ENCODE peak calls at places on chromosomes 1 and 21, in ten cellular contexts. J is stomach, B is lower leg skin, N is transverse colon, H is heart left ventricle, V is testis, Q is sigmoid colon, L is upper lobe of left lung, C is esophagus squamous epithelium, X is ovary. F is an unnamed sample.

GRCh38 chr21:43311303-43311817 is 115.6 kb downstream of the SIK1 start:
- DNase-seq in J (peak; percentile 64), B (no peak), N (peak; percentile 80), H (no peak), V (no peak), Q (no peak), L (no peak), C (no peak), X (no peak), F (no peak)

GRCh38 chr1:209783338-209783737 is 1.0 kb downstream of the C1orf74 start:
- DNase-seq in J (no peak), B (no peak), N (no peak), H (no peak), V (no peak), Q (no peak), L (no peak), C (no peak), X (no peak), F (no peak)

GRCh38 chr1:230215529-230215928 is 148.5 kb downstream of the GALNT2 start:
- DNase-seq in J (no peak), B (no peak), N (no peak), H (no peak), V (no peak), Q (no peak), L (no peak), C (no peak), X (no peak), F (no peak)

GRCh38 chr1:65890201-65890600 is 97.5 kb downstream of the PDE4B start:
- DNase-seq in J (no peak), B (no peak), N (no peak), H (no peak), V (no peak), Q (no peak), L (no peak), C (no peak), X (no peak), F (no peak)

GRCh38 chr1:31161571-31161970 is 78.1 kb downstream of the NKAIN1 start:
- DNase-seq in J (no peak), B (no peak), N (no peak), H (no peak), V (no peak), Q (no peak), L (no peak), C (no peak), X (no peak), F (no peak)

GRCh38 chr1:145963218-145964019 is 956 bp downstream of the ANKRD34A start:
- DNase-seq in J (no peak), B (peak; percentile 63), N (no peak), H (no peak), V (no peak), Q (no peak), L (no peak), C (no peak), X (no peak), F (peak; percentile 39)

GRCh38 chr1:186391841-186392240 is 16.2 kb downstream of the ODR4 start:
- DNase-seq in J (no peak), B (no peak), N (no peak), H (no peak), V (no peak), Q (no peak), L (no peak), C (no peak), X (no peak), F (no peak)

GRCh38 chr1:206833131-206833530 is 32.3 kb upstream of the IL20 start:
- DNase-seq in J (no peak), B (no peak), N (no peak), H (no peak), V (no peak), Q (no peak), L (no peak), C (no peak), X (no peak), F (no peak)

DNA sequence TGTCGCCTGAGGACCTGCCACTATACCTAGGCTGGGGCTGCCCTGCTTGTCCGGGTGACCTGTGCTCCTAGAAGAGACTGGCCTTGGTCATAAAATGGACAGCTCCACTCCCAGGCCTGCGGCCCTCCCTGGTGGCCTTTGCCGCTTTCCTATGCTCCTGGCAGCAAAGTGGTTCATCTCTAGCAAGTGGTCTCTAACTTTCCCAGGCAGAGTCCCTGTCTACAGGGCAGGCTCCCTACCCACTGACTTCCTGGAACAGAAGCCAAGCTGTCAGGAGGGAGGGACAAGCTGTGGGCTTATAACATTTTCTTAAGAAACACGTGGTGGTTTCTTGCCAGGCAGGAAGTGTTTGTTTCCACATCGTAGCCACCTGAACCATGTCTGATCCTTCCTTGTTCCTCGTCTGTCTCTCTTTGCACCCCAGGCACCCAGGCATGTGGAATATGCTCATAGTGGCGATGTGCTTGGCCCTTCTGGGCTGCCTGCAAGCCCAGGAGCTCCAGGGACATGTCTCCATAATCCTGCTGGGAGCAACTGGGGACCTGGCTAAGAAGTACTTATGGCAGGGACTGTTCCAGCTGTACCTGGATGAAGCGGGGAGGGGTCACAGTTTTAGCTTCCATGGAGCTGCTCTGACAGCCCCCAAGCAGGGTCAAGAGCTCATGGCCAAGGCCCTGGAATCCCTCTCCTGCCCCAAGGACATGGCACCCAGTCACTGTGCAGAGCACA is 10.1 kb downstream of the H6PD start:
- DNase-seq in J (peak; percentile 82), B (no peak), N (peak; percentile 61), H (no peak), V (no peak), Q (no peak), L (no peak), C (no peak), X (no peak), F (no peak)
- TF ChIP-seq POLR2A in J (no peak), B (no peak), N (no peak), H (no peak), V (no peak), Q (no peak), L (no peak), C (no peak), X (no peak), F (no peak)

DNA sequence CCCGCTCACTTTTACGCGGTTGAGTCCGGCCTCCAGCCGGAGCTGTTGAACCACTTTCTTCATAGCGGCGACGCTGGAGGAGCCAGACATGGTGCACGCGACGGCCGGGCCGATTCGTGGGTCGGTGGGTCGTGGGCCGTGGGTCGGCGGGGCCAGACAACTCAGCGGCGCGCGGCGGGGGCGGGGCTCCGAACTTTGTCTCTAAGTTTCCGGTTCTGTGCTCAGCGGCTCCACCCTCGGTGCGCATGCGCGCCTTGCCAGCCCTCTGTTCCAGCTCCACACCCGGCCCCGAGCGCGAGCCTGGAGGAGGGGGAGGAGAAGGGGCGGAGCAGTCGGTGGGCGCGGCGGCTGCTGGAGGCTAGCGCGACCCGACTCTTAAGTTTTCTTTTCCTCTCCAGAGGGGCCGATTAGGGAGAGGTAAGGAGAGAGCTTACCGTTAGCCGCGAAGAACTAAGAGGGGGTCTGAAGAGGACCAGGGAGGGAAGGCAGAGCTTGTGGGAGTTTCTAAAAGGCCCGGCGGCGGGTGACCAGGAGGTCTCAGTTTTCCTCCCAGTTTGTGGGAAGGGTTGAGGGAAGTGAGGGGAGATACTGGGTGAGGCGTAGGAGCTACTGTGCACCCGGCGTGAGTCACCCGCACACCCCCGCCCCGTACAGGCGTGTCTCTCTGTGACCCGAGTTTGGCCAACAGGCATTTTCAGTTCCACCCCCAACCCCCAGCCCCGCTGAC is at the start of the genes GNG5 and SPATA1:
- DNase-seq in J (peak; percentile 99), B (peak; percentile 100), N (peak; percentile 99), H (peak; percentile 99), V (peak; percentile 99), Q (peak; percentile 99), L (peak; percentile 100), C (peak; percentile 82), X (peak; percentile 98), F (peak; percentile 98)
- TF ChIP-seq POLR2A in J (peak; percentile 52), B (no peak), N (peak; percentile 97), H (no peak), V (peak; percentile 22), Q (peak; percentile 80), L (peak; percentile 83), C (peak; percentile 78), X (peak; percentile 64), F (peak; percentile 95)

GRCh38 chr1:6209661-6210605 is 4.0 kb downstream of the RNF207 start:
- DNase-seq in J (no peak), B (no peak), N (no peak), H (no peak), V (no peak), Q (no peak), L (no peak), C (no peak), X (no peak), F (peak; percentile 36)

GRCh38 chr1:6208723-6209660 is 3.1 kb downstream of the RNF207 start:
- DNase-seq in J (peak; percentile 55), B (no peak), N (peak; percentile 54), H (no peak), V (peak; percentile 30), Q (no peak), L (peak; percentile 91), C (no peak), X (no peak), F (peak; percentile 66)

GRCh38 chr1:6207075-6207885 is 1.4 kb downstream of the RNF207 start:
- DNase-seq in J (no peak), B (no peak), N (no peak), H (no peak), V (no peak), Q (no peak), L (peak; percentile 82), C (no peak), X (no peak), F (no peak)

GRCh38 chr1:6207921-6208320 is 2.0 kb downstream of the RNF207 start:
- DNase-seq in J (no peak), B (no peak), N (no peak), H (no peak), V (no peak), Q (no peak), L (no peak), C (no peak), X (no peak), F (no peak)

DNA sequence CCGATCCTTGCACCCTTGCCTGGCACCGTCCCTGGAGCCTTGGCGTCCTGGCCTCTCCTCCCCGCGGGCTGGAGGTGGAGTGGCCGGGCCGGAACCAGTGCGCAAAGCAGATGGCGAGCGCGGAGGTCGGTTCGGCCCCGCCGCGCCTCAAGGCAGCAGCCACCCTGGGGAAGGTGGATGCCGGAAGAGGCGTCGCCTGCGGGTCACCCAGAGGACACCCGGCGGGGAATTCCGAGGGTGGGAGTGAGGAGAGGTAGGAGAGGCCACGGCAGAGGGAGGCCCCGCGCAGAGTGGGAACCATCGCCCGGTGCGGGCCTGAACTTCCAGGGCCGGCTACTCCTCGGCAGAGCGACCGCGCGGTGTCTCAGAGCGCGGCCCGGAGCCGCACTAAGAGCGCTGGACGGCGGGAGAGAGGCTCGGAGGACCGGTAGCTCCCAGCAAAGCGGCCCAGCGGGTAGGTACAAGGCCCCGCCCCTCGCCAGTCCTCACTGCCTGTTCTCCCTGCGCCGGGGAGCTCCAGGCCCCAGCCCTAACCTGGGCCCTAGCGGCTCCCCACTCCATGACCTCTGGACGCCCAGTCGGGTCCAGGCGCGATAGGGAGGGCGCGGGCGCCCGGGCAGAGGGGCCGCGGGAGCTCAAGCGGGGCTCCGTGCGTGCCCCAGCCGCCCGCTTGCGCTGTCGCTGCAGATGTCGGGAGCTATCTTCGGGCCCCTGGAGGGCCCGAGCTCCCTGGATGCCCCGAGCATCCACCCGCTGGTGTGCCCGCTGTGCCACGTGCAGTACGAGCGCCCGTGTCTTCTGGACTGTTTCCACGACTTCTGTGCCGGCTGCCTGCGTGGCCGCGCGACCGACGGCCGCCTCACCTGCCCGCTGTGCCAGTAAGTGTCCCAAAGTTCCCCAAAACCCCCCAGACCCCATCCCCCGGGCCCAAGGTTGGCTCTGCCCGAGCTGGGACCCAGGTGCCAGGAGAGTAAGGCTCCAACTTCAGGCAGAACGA is at the start of gene RNF207:
- DNase-seq in J (peak; percentile 75), B (no peak), N (peak; percentile 79), H (peak; percentile 77), V (peak; percentile 61), Q (peak; percentile 79), L (peak; percentile 90), C (no peak), X (peak; percentile 22), F (peak; percentile 22)
- TF ChIP-seq POLR2A in J (peak; percentile 32), B (no peak), N (peak; percentile 87), H (peak; percentile 32), V (no peak), Q (peak; percentile 11), L (no peak), C (peak; percentile 49), X (no peak), F (no peak)

GRCh38 chr1:23577056-23577985 is 18.0 kb upstream of the ID3 start:
- DNase-seq in J (no peak), B (no peak), N (no peak), H (peak; percentile 69), V (peak; percentile 68), Q (peak; percentile 76), L (no peak), C (no peak), X (peak; percentile 44), F (no peak)
- TF ChIP-seq POLR2A in J (no peak), B (no peak), N (no peak), H (no peak), V (no peak), Q (no peak), L (no peak), C (no peak), X (no peak), F (no peak)

F was measured in erythroblast.